ENCODE peak calls at places on chromosome 5, in four cellular contexts. One of them, this sample, is unnamed.

GRCh38 chr5:5332287-5332686 is 90.2 kb upstream of the ICE1 start:
- DNase-seq in brain microvascular endothelial cell: no peak
- DNase-seq in HFF-Myc: no peak
- DNase-seq in substantia nigra: no peak
- DNase-seq in this sample: no peak

GRCh38 chr5:136999787-137000186 is 499.3 kb downstream of the SPOCK1 start:
- DNase-seq in HFF-Myc: no peak
- DNase-seq in brain microvascular endothelial cell: no peak
- DNase-seq in substantia nigra: no peak
- DNase-seq in this sample: no peak

GRCh38 chr5:168765220-168766037 is 186.3 kb upstream of the PANK3 start:
- DNase-seq in substantia nigra: no peak
- DNase-seq in HFF-Myc: peak
- DNase-seq in brain microvascular endothelial cell: no peak
- DNase-seq in this sample: no peak

GRCh38 chr5:93532370-93532769 is 48.6 kb downstream of the NR2F1-AS1 start:
- DNase-seq in brain microvascular endothelial cell: peak
- DNase-seq in HFF-Myc: peak
- DNase-seq in substantia nigra: peak
- DNase-seq in this sample: peak

GRCh38 chr5:98795243-98795642 is 21.8 kb downstream of the RGMB start:
- DNase-seq in substantia nigra: no peak
- DNase-seq in HFF-Myc: no peak
- DNase-seq in brain microvascular endothelial cell: no peak
- DNase-seq in this sample: no peak

GRCh38 chr5:91288117-91288516 is 95.0 kb downstream of the ARRDC3 start:
- DNase-seq in brain microvascular endothelial cell: peak
- DNase-seq in HFF-Myc: peak
- DNase-seq in substantia nigra: no peak
- DNase-seq in this sample: no peak

GRCh38 chr5:147417133-147417813 is 92.6 kb downstream of the DPYSL3 start:
- DNase-seq in brain microvascular endothelial cell: peak
- DNase-seq in substantia nigra: no peak
- DNase-seq in HFF-Myc: no peak
- DNase-seq in this sample: peak

GRCh38 chr5:112762113-112762810 is 24.6 kb downstream of the APC start:
- DNase-seq in HFF-Myc: no peak
- DNase-seq in brain microvascular endothelial cell: no peak
- DNase-seq in substantia nigra: no peak
- DNase-seq in this sample: no peak

GRCh38 chr5:10250804-10251276 is 760 bp downstream of the CCT5 start:
- DNase-seq in substantia nigra: no peak
- DNase-seq in brain microvascular endothelial cell: no peak
- DNase-seq in HFF-Myc: no peak
- DNase-seq in this sample: peak

GRCh38 chr5:143921525-143922311 is 109.8 kb downstream of the HMHB1 start:
- DNase-seq in brain microvascular endothelial cell: peak
- DNase-seq in HFF-Myc: no peak
- DNase-seq in substantia nigra: no peak
- DNase-seq in this sample: no peak